ENCODE peak calls at places on chromosome 15, in five cellular contexts. One of them, this sample, is unnamed.

GRCh38 chr15:53811530-53811929 is 52.1 kb upstream of the WDR72 start:
- DNase-seq in mesenchymal stem cell: no peak
- DNase-seq in H9: no peak
- DNase-seq in neuronal stem cell: no peak
- DNase-seq in H1: no peak
- DNase-seq in this sample: no peak

GRCh38 chr15:84736375-84736774 is 12.0 kb upstream of the ZNF592 start:
- DNase-seq in mesenchymal stem cell: no peak
- DNase-seq in H9: no peak
- DNase-seq in neuronal stem cell: no peak
- DNase-seq in H1: no peak
- DNase-seq in this sample: no peak

GRCh38 chr15:94844188-94844532 is 612.8 kb downstream of the MCTP2 start:
- DNase-seq in mesenchymal stem cell: no peak
- DNase-seq in H9: no peak
- DNase-seq in neuronal stem cell: peak; percentile 1
- DNase-seq in H1: no peak
- DNase-seq in this sample: no peak

GRCh38 chr15:95495033-95495541 is 835.4 kb upstream of the NR2F2 start:
- DNase-seq in mesenchymal stem cell: no peak
- DNase-seq in H9: no peak
- DNase-seq in neuronal stem cell: no peak
- DNase-seq in H1: no peak
- DNase-seq in this sample: no peak

GRCh38 chr15:42134617-42135243 is 21.7 kb downstream of the PLA2G4F start:
- DNase-seq in mesenchymal stem cell: no peak
- DNase-seq in H9: no peak
- DNase-seq in neuronal stem cell: no peak
- DNase-seq in H1: peak; percentile 22
- DNase-seq in this sample: no peak

GRCh38 chr15:58447244-58448010 is 15.6 kb downstream of the LIPC start:
- DNase-seq in mesenchymal stem cell: peak; percentile 67
- DNase-seq in H9: no peak
- DNase-seq in neuronal stem cell: no peak
- DNase-seq in H1: no peak
- DNase-seq in this sample: peak; percentile 47

GRCh38 chr15:51524376-51524775 is 98.2 kb downstream of the DMXL2 start:
- DNase-seq in mesenchymal stem cell: no peak
- DNase-seq in H9: no peak
- DNase-seq in neuronal stem cell: no peak
- DNase-seq in H1: no peak
- DNase-seq in this sample: no peak

GRCh38 chr15:57323806-57324589 is 52.3 kb upstream of the CGNL1 start:
- DNase-seq in mesenchymal stem cell: no peak
- DNase-seq in H9: peak; percentile 84
- DNase-seq in neuronal stem cell: no peak
- DNase-seq in H1: no peak
- DNase-seq in this sample: no peak

GRCh38 chr15:60096157-60096556 is 92.0 kb downstream of the FOXB1 start:
- DNase-seq in mesenchymal stem cell: no peak
- DNase-seq in H9: no peak
- DNase-seq in neuronal stem cell: no peak
- DNase-seq in H1: no peak
- DNase-seq in this sample: peak; percentile 13

GRCh38 chr15:77634266-77634962 is 1.7 kb upstream of the LINGO1 start:
- DNase-seq in mesenchymal stem cell: peak; percentile 51
- DNase-seq in H9: peak; percentile 95
- DNase-seq in neuronal stem cell: peak; percentile 71
- DNase-seq in H1: peak; percentile 93
- DNase-seq in this sample: peak; percentile 28

GRCh38 chr15:70880781-70881180 is 11.5 kb downstream of the THAP10 start:
- DNase-seq in mesenchymal stem cell: no peak
- DNase-seq in H9: no peak
- DNase-seq in neuronal stem cell: no peak
- DNase-seq in H1: no peak
- DNase-seq in this sample: no peak

DNA sequence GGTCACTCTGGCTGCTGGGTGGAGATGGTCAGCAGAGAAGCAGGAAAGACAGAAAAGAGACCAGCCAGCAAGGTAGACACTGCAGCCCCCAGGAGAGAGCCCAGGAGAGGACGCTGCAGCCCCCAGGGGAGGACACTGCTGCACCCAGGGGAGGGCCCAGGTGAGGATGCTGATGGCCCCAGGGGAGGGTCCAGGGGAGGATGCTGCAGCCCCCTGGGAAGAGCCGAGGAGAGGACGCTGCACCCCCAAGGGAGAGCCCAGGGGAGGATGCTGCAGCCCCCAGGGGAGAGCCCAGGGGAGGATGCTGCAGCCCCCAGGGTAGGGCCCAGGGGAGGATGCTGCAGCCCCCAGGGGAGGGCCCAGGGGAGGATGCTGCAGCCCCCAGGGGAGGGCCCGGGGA is 196.7 kb upstream of the NSMCE3 start:
- DNase-seq in mesenchymal stem cell: no peak
- DNase-seq in H9: no peak
- DNase-seq in neuronal stem cell: no peak
- DNase-seq in H1: no peak
- DNase-seq in this sample: no peak
- H3K27ac ChIP-seq in mesenchymal stem cell: no peak overlapping the region
- H3K27ac ChIP-seq in H9: no peak overlapping the region
- H3K27ac ChIP-seq in neuronal stem cell: no peak overlapping the region
- H3K27ac ChIP-seq in H1: no peak overlapping the region
- H3K27ac ChIP-seq in this sample: no peak overlapping the region

DNA sequence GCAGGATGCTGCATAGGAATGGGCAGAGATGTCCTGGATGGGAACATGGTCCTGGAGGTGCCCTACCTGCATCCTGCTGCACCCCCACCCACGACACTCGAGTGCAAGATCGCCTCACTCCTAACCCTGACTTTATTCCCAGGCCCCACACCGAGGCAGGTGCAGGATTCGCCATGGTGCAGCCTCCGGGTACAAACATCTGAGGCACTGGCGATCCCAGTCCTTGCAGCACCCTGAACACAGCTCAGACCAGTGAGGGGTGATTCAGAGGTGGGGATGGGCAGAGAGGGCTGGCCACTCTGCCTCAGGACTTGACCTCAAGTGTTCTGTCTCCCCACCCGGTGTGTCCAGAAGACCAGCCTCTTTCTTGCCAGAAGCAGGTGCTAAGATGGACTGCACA is 49.1 kb downstream of the KLF13 start:
- DNase-seq in mesenchymal stem cell: no peak
- DNase-seq in H9: no peak
- DNase-seq in neuronal stem cell: no peak
- DNase-seq in H1: no peak
- DNase-seq in this sample: no peak
- H2BK12ac ChIP-seq in mesenchymal stem cell: no peak overlapping the region
- H2BK12ac ChIP-seq in H9: no peak overlapping the region
- H2BK12ac ChIP-seq in neuronal stem cell: no peak overlapping the region
- H2BK12ac ChIP-seq in H1: no peak overlapping the region
- H2BK12ac ChIP-seq in this sample: no peak overlapping the region

GRCh38 chr15:52563499-52564060 is 5.2 kb downstream of the ARPP19 start:
- DNase-seq in mesenchymal stem cell: no peak
- DNase-seq in H9: no peak
- DNase-seq in neuronal stem cell: no peak
- DNase-seq in H1: no peak
- DNase-seq in this sample: no peak

GRCh38 chr15:52569244-52569585 is 385 bp upstream of the ARPP19 start:
- DNase-seq in mesenchymal stem cell: no peak
- DNase-seq in H9: no peak
- DNase-seq in neuronal stem cell: no peak
- DNase-seq in H1: no peak
- DNase-seq in this sample: no peak

GRCh38 chr15:52567886-52568568 is 803 bp downstream of the ARPP19 start:
- DNase-seq in mesenchymal stem cell: peak; percentile 61
- DNase-seq in H9: no peak
- DNase-seq in neuronal stem cell: no peak
- DNase-seq in H1: no peak
- DNase-seq in this sample: peak; percentile 67

GRCh38 chr15:52566889-52567288 is 1.9 kb downstream of the ARPP19 start:
- DNase-seq in mesenchymal stem cell: no peak
- DNase-seq in H9: no peak
- DNase-seq in neuronal stem cell: no peak
- DNase-seq in H1: no peak
- DNase-seq in this sample: no peak

DNA sequence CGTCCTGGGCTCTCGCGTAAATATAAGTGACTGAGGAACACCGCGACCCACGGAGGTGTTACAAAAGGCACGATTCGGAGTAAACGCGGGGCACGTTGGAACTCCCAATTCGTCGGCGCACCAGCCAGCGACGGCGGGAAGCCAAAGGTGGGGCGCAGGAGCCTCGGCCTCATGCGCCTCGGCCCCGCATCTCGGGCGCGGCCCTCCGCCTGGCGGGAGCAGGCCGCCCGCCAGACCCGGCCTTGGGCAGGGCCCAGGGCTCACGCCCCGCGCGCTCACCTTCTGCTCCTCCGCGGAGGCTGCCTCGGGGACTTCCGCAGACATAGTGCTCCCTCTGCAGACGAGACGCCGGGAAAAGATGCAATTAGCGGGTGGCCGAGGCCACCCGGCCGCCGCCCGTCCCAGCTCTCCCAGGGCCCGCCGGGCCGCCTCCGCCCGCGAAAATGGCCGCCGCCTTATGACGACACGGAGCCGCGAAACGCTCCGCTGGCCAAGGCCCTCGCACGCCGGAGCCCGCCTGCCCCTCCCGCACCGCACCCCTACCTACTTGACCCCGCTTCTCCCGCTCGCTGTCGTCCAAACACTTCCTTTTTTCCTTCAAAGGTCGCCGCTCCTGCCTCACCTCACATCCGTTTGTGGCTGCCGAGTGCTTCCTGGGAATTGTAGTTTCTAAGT is at the start of gene ARPP19:
- DNase-seq in mesenchymal stem cell: peak; percentile 89
- DNase-seq in H9: peak; percentile 97
- DNase-seq in neuronal stem cell: peak; percentile 90
- DNase-seq in H1: peak; percentile 90
- DNase-seq in this sample: peak; percentile 67
- H4K91ac ChIP-seq in mesenchymal stem cell: peak within 1 kb of the TSS; percentile 88
- H4K91ac ChIP-seq in H9: no peak within 1 kb of the TSS
- H4K91ac ChIP-seq in neuronal stem cell: peak within 1 kb of the TSS; percentile 31
- H4K91ac ChIP-seq in H1: peak within 1 kb of the TSS; percentile 63
- H4K91ac ChIP-seq in this sample: peak within 1 kb of the TSS; percentile 81

DNA sequence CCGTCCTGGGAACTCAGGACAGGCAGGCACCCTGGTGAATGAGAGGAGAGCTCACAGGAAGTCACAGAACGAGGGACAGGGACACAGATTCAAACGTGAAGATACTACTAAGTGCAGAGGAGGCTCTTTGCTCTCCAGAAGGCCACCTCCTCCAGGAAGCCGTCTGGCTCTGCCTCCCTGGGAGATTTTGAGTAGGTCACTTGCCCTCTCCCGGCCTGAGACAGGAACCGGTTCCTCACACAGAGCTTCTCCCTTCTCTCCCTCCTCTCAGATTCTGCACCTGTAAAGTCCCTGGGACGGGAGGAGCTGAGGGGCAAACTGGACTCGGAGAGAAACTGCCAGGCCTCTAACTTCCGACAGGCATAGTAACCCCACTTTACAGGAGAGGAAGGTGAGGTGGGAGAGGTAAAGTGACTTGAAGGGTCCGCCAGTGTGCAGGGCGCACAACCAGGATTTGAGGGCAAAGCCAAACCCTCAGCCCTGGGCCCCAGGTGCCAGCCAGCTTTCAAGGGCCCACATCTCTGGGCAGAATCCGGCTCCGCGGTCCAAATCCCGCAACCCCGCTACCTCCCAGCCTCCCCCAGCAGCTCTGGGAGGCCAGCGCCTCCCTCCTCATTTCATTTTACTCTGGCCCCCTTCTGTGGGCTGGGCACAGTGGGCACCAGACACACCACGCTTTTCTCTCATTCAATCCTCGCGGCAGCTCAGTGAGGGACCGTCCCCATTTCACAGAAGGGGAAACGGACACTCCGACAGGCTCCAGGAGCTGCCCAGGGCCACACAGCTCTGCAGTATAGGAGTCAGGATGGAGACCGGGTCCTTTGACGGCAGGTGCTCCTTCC is 150.2 kb downstream of the SMAD6 start:
- DNase-seq in mesenchymal stem cell: no peak
- DNase-seq in H9: peak; percentile 28
- DNase-seq in neuronal stem cell: no peak
- DNase-seq in H1: peak; percentile 47
- DNase-seq in this sample: no peak
- H3K27ac ChIP-seq in mesenchymal stem cell: no peak overlapping the region
- H3K27ac ChIP-seq in H9: no peak overlapping the region
- H3K27ac ChIP-seq in neuronal stem cell: no peak overlapping the region
- H3K27ac ChIP-seq in H1: no peak overlapping the region
- H3K27ac ChIP-seq in this sample: no peak overlapping the region

DNA sequence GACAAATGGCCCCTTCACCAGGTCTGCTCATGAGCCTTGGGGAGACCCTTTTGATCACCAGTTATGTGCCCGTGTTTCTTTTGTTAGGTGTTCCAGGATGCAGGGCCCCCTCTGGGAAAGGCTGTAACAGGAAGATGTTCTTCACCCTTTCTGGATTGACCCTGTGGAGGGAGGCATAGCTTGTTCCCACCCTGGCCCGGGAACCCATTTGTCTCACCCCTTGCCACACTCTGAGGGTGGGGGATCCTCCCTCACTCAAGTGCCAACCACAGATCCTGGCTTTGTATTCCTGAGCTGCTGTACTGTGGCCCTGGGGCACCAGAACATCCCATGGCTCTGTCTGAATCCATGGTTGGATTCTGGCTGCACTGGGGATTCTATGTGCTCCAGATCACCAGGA is 18.9 kb downstream of the IL16 start:
- DNase-seq in mesenchymal stem cell: no peak
- DNase-seq in H9: no peak
- DNase-seq in neuronal stem cell: no peak
- DNase-seq in H1: no peak
- DNase-seq in this sample: no peak
- H2BK12ac ChIP-seq in mesenchymal stem cell: no peak overlapping the region
- H2BK12ac ChIP-seq in H9: no peak overlapping the region
- H2BK12ac ChIP-seq in neuronal stem cell: no peak overlapping the region
- H2BK12ac ChIP-seq in H1: no peak overlapping the region
- H2BK12ac ChIP-seq in this sample: no peak overlapping the region

GRCh38 chr15:43515731-43516130 is 1.7 kb upstream of the MAP1A start:
- DNase-seq in mesenchymal stem cell: no peak
- DNase-seq in H9: no peak
- DNase-seq in neuronal stem cell: no peak
- DNase-seq in H1: no peak
- DNase-seq in this sample: no peak

GRCh38 chr15:43517354-43518072 is at the start of gene MAP1A:
- DNase-seq in mesenchymal stem cell: peak; percentile 83
- DNase-seq in H9: peak; percentile 77
- DNase-seq in neuronal stem cell: no peak
- DNase-seq in H1: peak; percentile 63
- DNase-seq in this sample: no peak

GRCh38 chr15:43514241-43515057 is 3.0 kb upstream of the MAP1A start:
- DNase-seq in mesenchymal stem cell: peak; percentile 71
- DNase-seq in H9: peak; percentile 67
- DNase-seq in neuronal stem cell: no peak
- DNase-seq in H1: peak; percentile 64
- DNase-seq in this sample: no peak

GRCh38 chr15:43516801-43517353 is 531 bp upstream of the MAP1A start:
- DNase-seq in mesenchymal stem cell: peak; percentile 76
- DNase-seq in H9: no peak
- DNase-seq in neuronal stem cell: no peak
- DNase-seq in H1: no peak
- DNase-seq in this sample: no peak

DNA sequence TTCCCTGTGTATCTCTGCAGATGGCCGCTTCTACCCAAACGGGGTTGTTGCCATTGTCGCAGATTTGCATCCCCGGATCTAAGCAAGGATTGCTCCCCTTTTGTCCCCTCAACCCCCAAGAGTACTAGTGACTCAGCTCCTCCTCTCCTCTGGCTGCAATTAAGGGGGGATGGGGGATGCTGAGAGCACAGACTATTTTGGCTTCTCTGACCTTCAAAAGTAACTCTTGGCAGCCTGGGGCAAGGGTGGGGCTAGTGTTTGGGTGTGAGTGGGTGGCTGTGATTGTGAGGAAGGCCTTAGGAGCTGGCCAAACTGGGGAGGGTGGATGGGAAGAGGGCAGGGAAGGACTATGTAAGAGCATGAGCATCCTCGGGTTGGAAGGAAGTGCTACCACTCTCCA is 1.2 kb upstream of the MAP1A start:
- DNase-seq in mesenchymal stem cell: peak; percentile 28
- DNase-seq in H9: no peak
- DNase-seq in neuronal stem cell: no peak
- DNase-seq in H1: no peak
- DNase-seq in this sample: no peak
- H4K91ac ChIP-seq in mesenchymal stem cell: peak overlapping the region; percentile 71
- H4K91ac ChIP-seq in H9: no peak overlapping the region
- H4K91ac ChIP-seq in neuronal stem cell: no peak overlapping the region
- H4K91ac ChIP-seq in H1: no peak overlapping the region
- H4K91ac ChIP-seq in this sample: no peak overlapping the region

This sample was measured in trophoblast cell.